ENCODE peak calls at places on chromosomes 5 and 9, in seven cellular contexts. B is caudate nucleus, R is ascending aorta, P is fibroblast of the conjunctiva, K is T-helper 9 cell, M is esophagus squamous epithelium, E is choroid plexus epithelial cell. W is an unnamed sample.

GRCh38 chr5:126852916-126853315 is 76.0 kb downstream of the LMNB1 start:
- DNase-seq in E (no peak), K (no peak), P (no peak), R (no peak), M (no peak), B (no peak), W (no peak)

GRCh38 chr5:40983781-40984180 is 74.5 kb downstream of the C7 start:
- DNase-seq in K (no peak), P (no peak), M (no peak), R (no peak), B (no peak), E (no peak), W (no peak)

GRCh38 chr5:154388842-154389241 is 57.0 kb upstream of the SAP30L start:
- DNase-seq in P (no peak), K (no peak), E (no peak), M (no peak), R (no peak), B (no peak), W (no peak)

GRCh38 chr5:149700347-149700746 is 29.8 kb upstream of the PPARGC1B start:
- DNase-seq in E (no peak), M (no peak), R (no peak), B (no peak), P (no peak), K (no peak), W (no peak)

GRCh38 chr5:143699121-143699520 is 112.8 kb upstream of the HMHB1 start:
- DNase-seq in K (no peak), M (no peak), B (no peak), P (no peak), E (no peak), R (no peak), W (no peak)

GRCh38 chr9:4833781-4834560 is 41.2 kb downstream of the RCL1 start:
- DNase-seq in E (peak; percentile 62), P (no peak), R (no peak), M (no peak), B (no peak), K (no peak), W (no peak)

GRCh38 chr9:38066907-38067610 is 2.0 kb downstream of the SHB start:
- DNase-seq in R (no peak), E (peak; percentile 56), K (peak; percentile 8), M (no peak), P (no peak), B (no peak), W (no peak)

GRCh38 chr5:3218916-3219650 is 376.5 kb upstream of the IRX1 start:
- DNase-seq in K (no peak), P (no peak), E (no peak), B (no peak), M (no peak), R (no peak), W (no peak)

GRCh38 chr5:135553688-135554462 is 18.1 kb upstream of the NEUROG1 start:
- DNase-seq in K (no peak), R (no peak), M (no peak), B (no peak), E (peak; percentile 21), P (no peak), W (no peak)

GRCh38 chr5:141598389-141599360 is 20.1 kb downstream of the DIAPH1 start:
- DNase-seq in K (no peak), B (no peak), M (no peak), R (no peak), E (peak; percentile 44), P (no peak), W (no peak)

GRCh38 chr5:97967292-97967691 is 784.2 kb upstream of the RIOK2 start:
- DNase-seq in P (no peak), E (no peak), R (no peak), M (no peak), K (no peak), B (no peak), W (no peak)

GRCh38 chr5:154002093-154002492 is 36.6 kb downstream of the FAM114A2 start:
- DNase-seq in E (peak; percentile 18), M (no peak), K (no peak), B (no peak), P (no peak), R (no peak), W (no peak)

GRCh38 chr5:26669523-26669922 is 368.9 kb downstream of the CDH9 start:
- DNase-seq in E (no peak), K (no peak), P (no peak), R (no peak), M (no peak), B (no peak), W (no peak)

GRCh38 chr9:68522126-68522525 is 18.6 kb downstream of the TMEM252 start:
- DNase-seq in R (no peak), E (no peak), B (no peak), P (no peak), K (no peak), M (no peak), W (no peak)

GRCh38 chr5:31220968-31221367 is 27.5 kb downstream of the CDH6 start:
- DNase-seq in K (no peak), E (no peak), M (no peak), P (no peak), B (no peak), R (no peak), W (no peak)

GRCh38 chr5:172800088-172800551 is 29.1 kb upstream of the DUSP1 start:
- DNase-seq in P (no peak), R (peak; percentile 67), B (no peak), K (no peak), E (peak; percentile 99), M (peak; percentile 24), W (no peak)

GRCh38 chr5:43312699-43313034 is 545 bp downstream of the HMGCS1 start:
- DNase-seq in R (no peak), E (no peak), P (no peak), M (no peak), B (no peak), K (no peak), W (no peak)

GRCh38 chr5:71922584-71923106 is 184.6 kb upstream of the MAP1B start:
- DNase-seq in P (peak; percentile 13), E (peak; percentile 91), M (no peak), K (no peak), B (no peak), R (no peak), W (no peak)

GRCh38 chr9:99445377-99445891 is 223.4 kb downstream of the SEC61B start:
- DNase-seq in M (no peak), B (no peak), E (peak; percentile 94), R (no peak), K (no peak), P (peak; percentile 55), W (no peak)

GRCh38 chr9:112341741-112342140 is 8.3 kb upstream of the PTBP3 start:
- DNase-seq in M (no peak), E (peak; percentile 60), R (no peak), P (no peak), B (no peak), K (no peak), W (no peak)

GRCh38 chr9:120934271-120934670 is 7.7 kb upstream of the TRAF1 start:
- DNase-seq in B (no peak), K (no peak), P (no peak), E (no peak), R (no peak), M (no peak), W (no peak)

GRCh38 chr9:98099346-98099745 is 19.7 kb downstream of the TRIM14 start:
- DNase-seq in R (no peak), P (no peak), M (no peak), E (no peak), K (no peak), B (no peak), W (no peak)

GRCh38 chr5:163869611-163870010 is 364.2 kb downstream of the MAT2B start:
- DNase-seq in M (no peak), B (no peak), R (no peak), K (no peak), E (no peak), P (no peak), W (no peak)

GRCh38 chr5:138978085-138978484 is 103.0 kb upstream of the LRRTM2 start:
- DNase-seq in P (no peak), B (no peak), M (no peak), R (no peak), K (no peak), E (no peak), W (no peak)

GRCh38 chr5:110625376-110625999 is 101.0 kb downstream of the TMEM232 start:
- DNase-seq in P (peak; percentile 13), K (no peak), E (peak; percentile 56), R (no peak), M (no peak), B (no peak), W (peak; percentile 10)

GRCh38 chr9:128881884-128882676 is at the start of the genes KYAT1 and LRRC8A:
- DNase-seq in M (peak; percentile 85), P (peak; percentile 87), R (peak; percentile 93), B (peak; percentile 91), E (peak; percentile 95), K (peak; percentile 98), W (peak; percentile 93)

GRCh38 chr9:135524130-135524861 is 3.1 kb downstream of the LCN1 start:
- DNase-seq in M (no peak), P (no peak), E (no peak), B (no peak), R (no peak), K (no peak), W (no peak)

GRCh38 chr5:149831492-149831891 is 101.4 kb downstream of the PPARGC1B start:
- DNase-seq in P (no peak), R (no peak), M (no peak), E (peak; percentile 28), K (no peak), B (no peak), W (no peak)

GRCh38 chr5:38420691-38421395 is 135.6 kb downstream of the LIFR start:
- DNase-seq in B (no peak), E (peak; percentile 84), M (no peak), R (no peak), K (no peak), P (peak; percentile 65), W (peak; percentile 60)

GRCh38 chr5:111075520-111075919 is 4.0 kb downstream of the TSLP start:
- DNase-seq in K (no peak), E (peak; percentile 93), B (no peak), P (peak; percentile 93), R (no peak), M (no peak), W (no peak)

GRCh38 chr9:4371108-4371507 is 71.2 kb upstream of the GLIS3 start:
- DNase-seq in E (peak; percentile 68), P (peak; percentile 53), R (no peak), B (no peak), M (no peak), K (no peak), W (no peak)

GRCh38 chr9:80158150-80158549 is 586.4 kb downstream of the TLE4 start:
- DNase-seq in P (no peak), E (no peak), B (no peak), K (no peak), M (no peak), R (no peak), W (no peak)

GRCh38 chr5:107564896-107565295 is 105.8 kb downstream of the EFNA5 start:
- DNase-seq in M (no peak), K (no peak), P (peak; percentile 80), R (no peak), E (peak; percentile 86), B (no peak), W (no peak)

GRCh38 chr9:6230037-6230778 is 14.6 kb downstream of the IL33 start:
- DNase-seq in P (no peak), M (no peak), B (no peak), R (no peak), K (no peak), E (peak; percentile 10), W (no peak)

GRCh38 chr9:134208981-134209725 is 44.8 kb upstream of the RNU6ATAC start:
- DNase-seq in K (no peak), P (no peak), M (no peak), E (no peak), R (no peak), B (no peak), W (no peak)